ENCODE peak calls at places on chromosomes 3 and 15, in eight cellular contexts. Z is sigmoid colon, X is breast epithelium, K is prostate gland, Q is HCT116, M is esophagus muscularis mucosa, I is suprapubic skin, E is upper lobe of left lung. W is an unnamed sample.

GRCh38 chr3:32620911-32621310 is 50.3 kb upstream of the DYNC1LI1 start:
- DNase-seq in Z (no peak), M (no peak), I (no peak), Q (no peak), K (no peak), E (no peak), X (no peak), W (no peak)

GRCh38 chr3:160038862-160039562 is 50.4 kb downstream of the IL12A start:
- DNase-seq in E (peak; percentile 85), Q (no peak), Z (peak; percentile 63), M (no peak), K (peak; percentile 24), X (peak; percentile 60), I (no peak), W (no peak)

GRCh38 chr3:107555359-107555758 is 32.6 kb downstream of the BBX start:
- DNase-seq in X (no peak), I (no peak), Q (no peak), K (no peak), Z (no peak), M (no peak), E (no peak), W (no peak)

GRCh38 chr3:127799476-127800222 is 22.7 kb downstream of the MGLL start:
- DNase-seq in X (no peak), Q (peak; percentile 53), I (no peak), M (no peak), K (no peak), Z (no peak), E (no peak), W (no peak)

GRCh38 chr15:63465104-63465503 is 39.3 kb upstream of the USP3 start:
- DNase-seq in M (no peak), E (no peak), I (no peak), Z (no peak), K (peak; percentile 30), Q (no peak), X (no peak), W (no peak)

GRCh38 chr3:71064288-71064975 is 519.1 kb downstream of the FOXP1 start:
- DNase-seq in M (no peak), X (no peak), Z (peak; percentile 74), I (no peak), K (peak; percentile 39), E (no peak), Q (no peak), W (peak; percentile 62)

GRCh38 chr15:42214600-42214999 is 6.5 kb upstream of the VPS39 start:
- DNase-seq in I (no peak), Z (no peak), X (no peak), Q (no peak), K (no peak), M (no peak), E (no peak), W (no peak)

GRCh38 chr3:160580938-160581337 is 15.6 kb upstream of the KPNA4 start:
- DNase-seq in K (no peak), E (no peak), Q (no peak), X (no peak), I (no peak), Z (no peak), M (no peak), W (no peak)

GRCh38 chr3:48711727-48712126 is 5.3 kb downstream of the IP6K2 start:
- DNase-seq in M (no peak), E (no peak), I (no peak), Q (no peak), Z (no peak), X (no peak), K (no peak), W (no peak)

GRCh38 chr3:143478124-143478693 is 358.6 kb downstream of the CHST2 start:
- DNase-seq in Z (no peak), X (no peak), K (no peak), E (no peak), M (no peak), I (no peak), Q (no peak), W (no peak)

GRCh38 chr3:179949428-179949827 is 87.3 kb downstream of the PEX5L start:
- DNase-seq in Z (no peak), Q (no peak), E (no peak), I (no peak), X (no peak), M (no peak), K (no peak), W (no peak)

GRCh38 chr15:58865420-58865880 is 68.0 kb downstream of the SLTM start:
- DNase-seq in Q (no peak), K (peak; percentile 2), E (no peak), M (no peak), I (no peak), Z (no peak), X (no peak), W (no peak)

GRCh38 chr15:38991126-38991525 is 426.5 kb upstream of the RASGRP1 start:
- DNase-seq in X (no peak), K (no peak), Z (no peak), I (no peak), Q (peak; percentile 8), E (no peak), M (no peak), W (no peak)

GRCh38 chr3:89740881-89741177 is 633.4 kb downstream of the EPHA3 start:
- DNase-seq in K (no peak), Q (no peak), I (no peak), E (no peak), M (no peak), X (no peak), Z (no peak), W (no peak)

GRCh38 chr3:179852117-179852886 is 184.4 kb downstream of the PEX5L start:
- DNase-seq in M (no peak), X (no peak), E (no peak), Z (no peak), Q (no peak), I (no peak), K (no peak), W (no peak)

GRCh38 chr3:122183521-122183892 is at the start of gene CASR:
- DNase-seq in M (no peak), K (no peak), X (no peak), Q (no peak), Z (no peak), I (no peak), E (peak; percentile 47), W (peak; percentile 9)

GRCh38 chr3:36944012-36944640 is 728 bp downstream of the TRANK1 start:
- DNase-seq in Z (peak; percentile 80), X (peak; percentile 62), E (no peak), K (peak; percentile 41), Q (no peak), M (no peak), I (peak; percentile 79), W (peak; percentile 57)

GRCh38 chr15:80864666-80865065 is 85.5 kb downstream of the CEMIP start:
- DNase-seq in M (no peak), I (no peak), K (no peak), Z (no peak), E (no peak), Q (no peak), X (no peak), W (no peak)

GRCh38 chr15:52486003-52486996 is 42.4 kb downstream of the MYO5A start:
- DNase-seq in K (no peak), E (no peak), I (no peak), M (no peak), Q (no peak), X (no peak), Z (no peak), W (no peak)

GRCh38 chr15:52491460-52491859 is 37.2 kb downstream of the MYO5A start:
- DNase-seq in Q (no peak), X (no peak), K (no peak), M (no peak), Z (no peak), E (no peak), I (no peak), W (no peak)

GRCh38 chr15:52485290-52485689 is 43.4 kb downstream of the MYO5A start:
- DNase-seq in Z (no peak), K (no peak), X (no peak), E (no peak), Q (no peak), I (no peak), M (no peak), W (no peak)

GRCh38 chr15:52492132-52492531 is 36.5 kb downstream of the MYO5A start:
- DNase-seq in K (no peak), I (no peak), E (no peak), X (no peak), M (no peak), Q (no peak), Z (no peak), W (no peak)

GRCh38 chr15:52488830-52489229 is 39.9 kb downstream of the MYO5A start:
- DNase-seq in E (no peak), K (no peak), M (no peak), Z (no peak), I (no peak), X (no peak), Q (no peak), W (no peak)
- H3K4me1 ChIP-seq in E (no peaks in the 10 kb centered on the region), K (peaks cover 4% of the 10 kb centered on the region), M (peaks cover 21% of the 10 kb centered on the region), Z (peaks cover 12% of the 10 kb centered on the region), I (peaks cover 22% of the 10 kb centered on the region), X (peaks cover 3% of the 10 kb centered on the region), Q (peaks cover 2% of the 10 kb centered on the region), W (no peaks in the 10 kb centered on the region)

GRCh38 chr3:188759516-188760005 is 412.2 kb upstream of the TPRG1 start:
- DNase-seq in Q (no peak), I (no peak), M (no peak), K (no peak), E (no peak), X (no peak), Z (no peak), W (no peak)

GRCh38 chr3:188760408-188760807 is 411.4 kb upstream of the TPRG1 start:
- DNase-seq in X (no peak), Q (no peak), E (no peak), Z (no peak), I (no peak), K (no peak), M (no peak), W (no peak)

GRCh38 chr3:188769833-188770232 is 401.9 kb upstream of the TPRG1 start:
- DNase-seq in E (no peak), Z (no peak), K (no peak), X (no peak), Q (no peak), I (no peak), M (no peak), W (no peak)

DNA sequence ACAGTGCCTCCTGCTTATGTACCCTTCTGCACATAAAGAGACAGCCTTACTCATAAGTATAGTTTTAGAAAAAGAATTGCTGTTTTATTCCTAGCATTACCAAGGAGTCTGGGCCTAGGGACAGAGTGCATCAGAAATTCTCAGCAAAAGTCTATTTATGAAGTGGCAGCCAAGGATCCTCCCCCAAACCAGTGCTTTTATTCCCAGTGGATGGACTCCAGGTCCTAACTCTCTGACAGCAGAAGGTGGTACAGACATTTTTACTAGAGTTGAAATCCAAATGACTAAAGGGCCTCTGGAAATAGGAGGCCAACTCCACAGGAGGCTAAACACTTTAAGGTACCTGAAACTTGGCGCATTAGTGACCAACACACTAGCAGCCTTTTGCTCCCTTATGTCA is 407.2 kb upstream of the TPRG1 start:
- DNase-seq in X (no peak), Z (no peak), Q (no peak), M (no peak), K (no peak), E (no peak), I (no peak), W (no peak)
- TF ChIP-seq POLR2A in X (no peak), Z (no peak), Q (no peak), M (no peak), K (no peak), E (no peak), I (no peak), W (no peak)

GRCh38 chr3:183828538-183828870 is 3.1 kb upstream of the MAP6D1 start:
- DNase-seq in X (no peak), K (no peak), Q (no peak), I (no peak), E (no peak), Z (no peak), M (no peak), W (no peak)
- TF ChIP-seq POLR2AphosphoS5 in X (no peak), K (no peak), Q (no peak), I (no peak), E (no peak), Z (no peak), M (no peak), W (no peak)

GRCh38 chr15:74431645-74432044 is 2.1 kb downstream of the SEMA7A start:
- DNase-seq in M (no peak), Z (no peak), Q (no peak), E (no peak), X (no peak), I (no peak), K (no peak), W (no peak)
- H3K4me1 ChIP-seq in M (peaks cover 31% of the 10 kb centered on the region), Z (peaks cover 22% of the 10 kb centered on the region), Q (peaks cover 70% of the 10 kb centered on the region), E (peaks cover 17% of the 10 kb centered on the region), X (peaks cover 8% of the 10 kb centered on the region), I (peaks cover 29% of the 10 kb centered on the region), K (peaks cover 7% of the 10 kb centered on the region), W (peaks cover 16% of the 10 kb centered on the region)

W was measured in transverse colon.